ENCODE peak calls at places on chromosomes 11 and 22, in ten cellular contexts. K is ovary; E is mesendoderm; C is HS-5; M is T follicular helper cell; U is KG1; Q is foreskin fibroblast; W is cardiac fibroblast; H is tibial nerve; G is activated naive CD8-positive, alpha-beta T cell treated with anti-CD3 and anti-CD28 coated beads, Interleukin-2, amount 50 U/mL, for 24 hours. P is an unnamed sample.

GRCh38 chr22:23773247-23774113 is 831 bp downstream of the MMP11 start:
- DNase-seq in K (no peak), Q (no peak), H (no peak), W (no peak), M (no peak), U (no peak), E (no peak), G (no peak), C (no peak), P (peak)

GRCh38 chr11:108636222-108636621 is 28.6 kb upstream of the DDX10 start:
- DNase-seq in G (no peak), Q (no peak), H (no peak), W (no peak), C (no peak), E (no peak), U (no peak), M (no peak), K (no peak), P (no peak)

GRCh38 chr22:48898524-48899377 is 928.9 kb downstream of the BRD1 start:
- DNase-seq in W (no peak), U (no peak), M (no peak), C (no peak), H (no peak), Q (no peak), G (no peak), K (no peak), E (no peak), P (no peak)

GRCh38 chr11:96207459-96208449 is 135.2 kb downstream of the MAML2 start:
- DNase-seq in H (no peak), C (no peak), U (peak), K (no peak), G (no peak), E (peak), Q (no peak), W (peak), M (no peak), P (no peak)

GRCh38 chr11:127000991-127001390 is 421 bp upstream of the KIRREL3 start:
- DNase-seq in W (no peak), M (no peak), U (no peak), G (no peak), H (no peak), E (no peak), Q (no peak), C (no peak), K (no peak), P (no peak)

GRCh38 chr11:95544095-95544795 is 245.3 kb downstream of the FAM76B start:
- DNase-seq in K (no peak), C (no peak), E (no peak), W (no peak), Q (peak), U (no peak), M (no peak), H (no peak), G (no peak), P (no peak)

GRCh38 chr11:79150320-79150719 is 290.5 kb downstream of the TENM4 start:
- DNase-seq in K (no peak), E (no peak), W (no peak), G (no peak), H (no peak), M (no peak), Q (no peak), U (no peak), C (no peak), P (no peak)

GRCh38 chr11:122036022-122036421 is 80.0 kb downstream of the BLID start:
- DNase-seq in E (no peak), M (no peak), G (no peak), U (no peak), W (peak), H (no peak), K (no peak), C (peak), Q (peak), P (no peak)

GRCh38 chr11:69372589-69373250 is 78.8 kb downstream of the MYEOV start:
- DNase-seq in Q (no peak), K (no peak), W (no peak), E (no peak), U (no peak), H (no peak), G (no peak), C (no peak), M (no peak), P (no peak)

GRCh38 chr11:112639469-112639868 is 321.8 kb upstream of the NCAM1 start:
- DNase-seq in G (no peak), K (no peak), Q (no peak), C (no peak), U (no peak), M (no peak), E (no peak), H (no peak), W (no peak), P (no peak)

GRCh38 chr11:64580387-64580786 is 10.6 kb upstream of the SLC22A12 start:
- DNase-seq in W (peak), H (no peak), C (no peak), M (no peak), Q (no peak), K (no peak), E (no peak), U (no peak), G (no peak), P (no peak)

GRCh38 chr22:38706101-38706884 is 549 bp downstream of the GTPBP1 start:
- DNase-seq in W (peak), M (no peak), U (no peak), C (no peak), G (peak), Q (no peak), K (peak), E (peak), H (no peak), P (peak)

GRCh38 chr22:23696326-23696851 is 5.6 kb downstream of the RGL4 start:
- DNase-seq in Q (no peak), M (peak), C (no peak), W (peak), E (no peak), G (peak), K (no peak), H (no peak), U (peak), P (peak)

GRCh38 chr11:57073121-57073520 is 84.4 kb downstream of the OR5AK2 start:
- DNase-seq in Q (no peak), H (no peak), W (peak), G (no peak), U (no peak), C (no peak), K (no peak), E (no peak), M (no peak), P (no peak)

GRCh38 chr11:127998421-127998820 is 588.9 kb downstream of the ETS1 start:
- DNase-seq in U (no peak), G (no peak), M (no peak), H (no peak), C (no peak), W (no peak), E (no peak), K (no peak), Q (no peak), P (no peak)

GRCh38 chr11:117979481-117980211 is 6.5 kb upstream of the IL10RA start:
- DNase-seq in G (no peak), E (no peak), Q (no peak), W (no peak), U (no peak), C (no peak), M (no peak), H (no peak), K (no peak), P (no peak)

GRCh38 chr11:113874920-113875413 is 405 bp downstream of the USP28 start:
- DNase-seq in C (no peak), H (no peak), M (no peak), E (peak), K (no peak), G (peak), U (no peak), W (no peak), Q (peak), P (peak)

GRCh38 chr11:11709447-11710239 is 87.8 kb upstream of the GALNT18 start:
- DNase-seq in M (no peak), U (no peak), K (no peak), W (no peak), C (no peak), Q (no peak), H (no peak), E (no peak), G (no peak), P (no peak)

GRCh38 chr11:109267293-109268095 is 154.5 kb upstream of the C11orf87 start:
- DNase-seq in W (no peak), Q (no peak), M (no peak), C (no peak), H (no peak), U (no peak), K (no peak), G (no peak), E (peak), P (no peak)

GRCh38 chr11:118621071-118621815 is 13.8 kb downstream of the PHLDB1 start:
- DNase-seq in C (no peak), M (no peak), Q (peak), G (peak), K (peak), H (peak), U (no peak), W (peak), E (peak), P (peak)

GRCh38 chr22:44451016-44451415 is 47.0 kb downstream of the RTL6 start:
- DNase-seq in E (no peak), C (no peak), K (no peak), G (no peak), M (no peak), H (no peak), W (no peak), U (no peak), Q (no peak), P (no peak)

GRCh38 chr22:29208502-29208862 is 2.8 kb downstream of the EMID1 start:
- DNase-seq in M (no peak), Q (no peak), K (no peak), C (no peak), E (no peak), G (no peak), U (no peak), W (no peak), H (no peak), P (no peak)

GRCh38 chr22:24843048-24843447 is 37.0 kb downstream of the SGSM1 start:
- DNase-seq in H (no peak), U (no peak), M (no peak), Q (no peak), G (no peak), E (no peak), W (no peak), C (no peak), K (no peak), P (peak)

GRCh38 chr11:123560001-123560400 is 94.4 kb downstream of the SCN3B start:
- DNase-seq in U (no peak), W (peak), K (peak), M (no peak), Q (peak), H (no peak), G (peak), E (no peak), C (no peak), P (peak)

GRCh38 chr11:30455025-30455424 is 131.1 kb downstream of the MPPED2 start:
- DNase-seq in H (no peak), U (no peak), Q (no peak), G (no peak), E (no peak), W (no peak), K (no peak), C (no peak), M (no peak), P (no peak)

GRCh38 chr11:71566081-71566620 is 788 bp downstream of the KRTAP5-10 start:
- DNase-seq in M (no peak), U (no peak), W (no peak), K (no peak), Q (no peak), E (no peak), H (no peak), G (no peak), C (no peak), P (no peak)

GRCh38 chr11:1907955-1908354 is 11.5 kb upstream of the TNNT3 start:
- DNase-seq in C (no peak), G (no peak), E (no peak), K (no peak), M (no peak), Q (no peak), W (peak), H (no peak), U (no peak), P (no peak)

GRCh38 chr11:33692013-33692504 is 8.6 kb downstream of the C11orf91 start:
- DNase-seq in G (no peak), W (peak), E (peak), H (peak), K (peak), Q (peak), U (no peak), C (peak), M (no peak), P (peak)

GRCh38 chr11:19433791-19434190 is 193.0 kb upstream of the E2F8 start:
- DNase-seq in U (no peak), H (no peak), G (no peak), Q (no peak), M (no peak), C (no peak), K (no peak), W (no peak), E (no peak), P (no peak)

P was measured in myocyte.